ENCODE peak calls at places on chromosomes 12 and 14, in seven cellular contexts. A is activated CD4-positive, alpha-beta memory T cell treated with anti-CD3 and anti-CD28 coated beads for 36 hours; U is posterior vena cava; Z is amniotic stem cell; O is fibroblast of villous mesenchyme; M is T-cell; J is NB4. B is an unnamed sample.

GRCh38 chr12:6336859-6337744 is 4.8 kb downstream of the TNFRSF1A start:
- DNase-seq in A (peak; percentile 64), U (no peak), Z (no peak), O (peak; percentile 61), M (peak; percentile 61), J (peak; percentile 97), B (peak; percentile 92)

GRCh38 chr14:53295985-53296582 is 143.0 kb upstream of the DDHD1 start:
- DNase-seq in A (no peak), U (no peak), Z (no peak), O (peak; percentile 59), M (no peak), J (peak; percentile 39), B (peak; percentile 59)

GRCh38 chr12:51884676-51885229 is 3.1 kb upstream of the ANKRD33 start:
- DNase-seq in A (peak; percentile 30), U (no peak), Z (no peak), O (peak; percentile 79), M (no peak), J (no peak), B (no peak)

GRCh38 chr12:58105225-58106119 is 164.1 kb downstream of the ATP23 start:
- DNase-seq in A (no peak), U (no peak), Z (no peak), O (peak; percentile 12), M (no peak), J (no peak), B (peak; percentile 17)

GRCh38 chr12:131592972-131593371 is 117.9 kb upstream of the SFSWAP start:
- DNase-seq in A (peak; percentile 72), U (no peak), Z (no peak), O (no peak), M (no peak), J (peak; percentile 81), B (no peak)

GRCh38 chr12:92987846-92988621 is 58.9 kb upstream of the EEA1 start:
- DNase-seq in A (peak; percentile 71), U (no peak), Z (no peak), O (no peak), M (no peak), J (peak; percentile 73), B (peak; percentile 58)

GRCh38 chr12:68480526-68480925 is 130.2 kb upstream of the RAP1B start:
- DNase-seq in A (peak; percentile 49), U (no peak), Z (no peak), O (no peak), M (no peak), J (no peak), B (no peak)

GRCh38 chr12:128245890-128246289 is 21.1 kb upstream of the TMEM132C start:
- DNase-seq in A (no peak), U (no peak), Z (no peak), O (no peak), M (no peak), J (no peak), B (no peak)

GRCh38 chr12:124852911-124853441 is 10.7 kb downstream of the SCARB1 start:
- DNase-seq in A (no peak), U (no peak), Z (no peak), O (no peak), M (no peak), J (peak; percentile 65), B (peak; percentile 16)

GRCh38 chr12:51192284-51192671 is 19.3 kb upstream of the TFCP2 start:
- DNase-seq in A (no peak), U (peak; percentile 20), Z (no peak), O (no peak), M (no peak), J (no peak), B (no peak)

GRCh38 chr14:99189201-99189801 is 82.7 kb downstream of the BCL11B start:
- DNase-seq in A (peak; percentile 69), U (peak; percentile 22), Z (no peak), O (no peak), M (peak; percentile 54), J (no peak), B (no peak)

GRCh38 chr12:51847830-51848727 is at the start of gene FIGNL2:
- DNase-seq in A (no peak), U (no peak), Z (no peak), O (no peak), M (no peak), J (no peak), B (no peak)

GRCh38 chr14:61406670-61407069 is 85.3 kb downstream of the PRKCH start:
- DNase-seq in A (peak; percentile 57), U (no peak), Z (no peak), O (no peak), M (no peak), J (no peak), B (no peak)

GRCh38 chr14:21042918-21043317 is 756 bp downstream of the RNASE7 start:
- DNase-seq in A (no peak), U (no peak), Z (no peak), O (no peak), M (no peak), J (no peak), B (no peak)

GRCh38 chr12:100127766-100128508 is 14.7 kb downstream of the BLTP3B start:
- DNase-seq in A (no peak), U (no peak), Z (peak; percentile 11), O (peak; percentile 94), M (no peak), J (peak; percentile 93), B (peak; percentile 82)

GRCh38 chr14:71212683-71213107 is 305.4 kb downstream of the PCNX1 start:
- DNase-seq in A (no peak), U (no peak), Z (no peak), O (no peak), M (no peak), J (no peak), B (no peak)

GRCh38 chr12:23303220-23303619 is 646.2 kb downstream of the SOX5 start:
- DNase-seq in A (no peak), U (no peak), Z (no peak), O (no peak), M (no peak), J (no peak), B (no peak)

GRCh38 chr14:35808076-35808657 is 928 bp downstream of the RALGAPA1 start:
- DNase-seq in A (peak; percentile 48), U (no peak), Z (no peak), O (no peak), M (no peak), J (peak; percentile 19), B (no peak)

GRCh38 chr12:51814311-51815088 is 34.0 kb downstream of the FIGNL2 start:
- DNase-seq in A (peak; percentile 78), U (peak; percentile 96), Z (peak; percentile 46), O (peak; percentile 69), M (peak; percentile 61), J (peak; percentile 59), B (no peak)

GRCh38 chr12:11651377-11651776 is 1.9 kb downstream of the ETV6 start:
- DNase-seq in A (no peak), U (no peak), Z (no peak), O (no peak), M (no peak), J (peak; percentile 33), B (no peak)

GRCh38 chr14:76986261-76986565 is 42.3 kb downstream of the IRF2BPL start:
- DNase-seq in A (no peak), U (no peak), Z (no peak), O (no peak), M (no peak), J (no peak), B (no peak)

GRCh38 chr14:78997811-78998210 is 827.6 kb downstream of the NRXN3 start:
- DNase-seq in A (no peak), U (no peak), Z (no peak), O (peak; percentile 12), M (no peak), J (no peak), B (no peak)

GRCh38 chr12:107660230-107660629 is 25.4 kb upstream of the PWP1 start:
- DNase-seq in A (no peak), U (no peak), Z (no peak), O (no peak), M (no peak), J (peak; percentile 34), B (no peak)

GRCh38 chr12:9925746-9926393 is 6.3 kb downstream of the CLEC2A start:
- DNase-seq in A (no peak), U (no peak), Z (peak; percentile 20), O (peak; percentile 57), M (no peak), J (peak; percentile 47), B (peak; percentile 59)

GRCh38 chr12:10310926-10311705 is 3.4 kb downstream of the KLRD1 start:
- DNase-seq in A (no peak), U (no peak), Z (no peak), O (peak; percentile 39), M (no peak), J (no peak), B (peak; percentile 3)

GRCh38 chr14:60183724-60184596 is 18.8 kb upstream of the DHRS7 start:
- DNase-seq in A (no peak), U (no peak), Z (peak; percentile 79), O (peak; percentile 79), M (no peak), J (peak; percentile 75), B (peak; percentile 75)

GRCh38 chr12:65306603-65307501 is 28.4 kb downstream of the MSRB3 start:
- DNase-seq in A (no peak), U (peak; percentile 64), Z (no peak), O (peak; percentile 96), M (no peak), J (peak; percentile 69), B (peak; percentile 78)

GRCh38 chr12:9590441-9590840 is 17.3 kb downstream of the KLRB1 start:
- DNase-seq in A (no peak), U (no peak), Z (no peak), O (no peak), M (no peak), J (no peak), B (no peak)

GRCh38 chr14:99323603-99324185 is 51.7 kb upstream of the BCL11B start:
- DNase-seq in A (no peak), U (peak; percentile 62), Z (no peak), O (no peak), M (no peak), J (no peak), B (no peak)

GRCh38 chr12:112978163-112979081 is at the start of gene OAS2:
- DNase-seq in A (peak; percentile 91), U (peak; percentile 85), Z (peak; percentile 8), O (peak; percentile 86), M (peak; percentile 75), J (peak; percentile 77), B (peak; percentile 56)